ENCODE peak calls at places on chromosome 2, in four cellular contexts. One of them, this sample, is unnamed.

GRCh38 chr2:60820416-60821132 is 60.8 kb upstream of the REL start:
- DNase-seq in cardiac muscle cell: no peak
- DNase-seq in fibroblast of lung: no peak
- DNase-seq in fibroblast of the aortic adventitia: no peak
- DNase-seq in this sample: no peak

GRCh38 chr2:155965415-155966070 is 367.0 kb downstream of the NR4A2 start:
- DNase-seq in cardiac muscle cell: no peak
- DNase-seq in fibroblast of lung: no peak
- DNase-seq in fibroblast of the aortic adventitia: no peak
- DNase-seq in this sample: no peak

GRCh38 chr2:233758849-233759248 is 1.2 kb upstream of the UGT1A1 start:
- DNase-seq in cardiac muscle cell: peak
- DNase-seq in fibroblast of lung: no peak
- DNase-seq in fibroblast of the aortic adventitia: peak
- DNase-seq in this sample: no peak

GRCh38 chr2:26521054-26521912 is 43.4 kb upstream of the OTOF start:
- DNase-seq in cardiac muscle cell: peak
- DNase-seq in fibroblast of lung: no peak
- DNase-seq in fibroblast of the aortic adventitia: no peak
- DNase-seq in this sample: no peak

GRCh38 chr2:36697424-36698066 is 1.0 kb downstream of the VIT start:
- DNase-seq in cardiac muscle cell: no peak
- DNase-seq in fibroblast of lung: peak
- DNase-seq in fibroblast of the aortic adventitia: peak
- DNase-seq in this sample: no peak

GRCh38 chr2:202141319-202141947 is 68.4 kb downstream of the KIAA2012 start:
- DNase-seq in cardiac muscle cell: no peak
- DNase-seq in fibroblast of lung: no peak
- DNase-seq in fibroblast of the aortic adventitia: no peak
- DNase-seq in this sample: no peak

GRCh38 chr2:102967451-102967850 is 205.6 kb downstream of the TMEM182 start:
- DNase-seq in cardiac muscle cell: no peak
- DNase-seq in fibroblast of lung: no peak
- DNase-seq in fibroblast of the aortic adventitia: peak
- DNase-seq in this sample: no peak

GRCh38 chr2:229910832-229911412 is 10.9 kb downstream of the TRIP12 start:
- DNase-seq in cardiac muscle cell: no peak
- DNase-seq in fibroblast of lung: peak
- DNase-seq in fibroblast of the aortic adventitia: peak
- DNase-seq in this sample: no peak

GRCh38 chr2:217551229-217551909 is 451.4 kb downstream of the TNS1 start:
- DNase-seq in cardiac muscle cell: peak
- DNase-seq in fibroblast of lung: peak
- DNase-seq in fibroblast of the aortic adventitia: peak
- DNase-seq in this sample: no peak

GRCh38 chr2:173589604-173590277 is 235.1 kb downstream of the CDCA7 start:
- DNase-seq in cardiac muscle cell: no peak
- DNase-seq in fibroblast of lung: no peak
- DNase-seq in fibroblast of the aortic adventitia: no peak
- DNase-seq in this sample: no peak

GRCh38 chr2:121075006-121075545 is 209.9 kb downstream of the TFCP2L1 start:
- DNase-seq in cardiac muscle cell: peak
- DNase-seq in fibroblast of lung: peak
- DNase-seq in fibroblast of the aortic adventitia: peak
- DNase-seq in this sample: no peak

GRCh38 chr2:101931402-101931801 is 60.4 kb upstream of the IL1R2 start:
- DNase-seq in cardiac muscle cell: no peak
- DNase-seq in fibroblast of lung: no peak
- DNase-seq in fibroblast of the aortic adventitia: no peak
- DNase-seq in this sample: no peak

GRCh38 chr2:30165050-30165520 is 18.3 kb downstream of the YPEL5 start:
- DNase-seq in cardiac muscle cell: peak
- DNase-seq in fibroblast of lung: peak
- DNase-seq in fibroblast of the aortic adventitia: peak
- DNase-seq in this sample: peak

GRCh38 chr2:46954951-46955571 is 39.5 kb upstream of the MCFD2 start:
- DNase-seq in cardiac muscle cell: peak
- DNase-seq in fibroblast of lung: peak
- DNase-seq in fibroblast of the aortic adventitia: peak
- DNase-seq in this sample: no peak

GRCh38 chr2:98634406-98635092 is 26.2 kb downstream of the UNC50 start:
- DNase-seq in cardiac muscle cell: no peak
- DNase-seq in fibroblast of lung: peak
- DNase-seq in fibroblast of the aortic adventitia: no peak
- DNase-seq in this sample: no peak

GRCh38 chr2:224545884-224546644 is 39.1 kb downstream of the CUL3 start:
- DNase-seq in cardiac muscle cell: peak
- DNase-seq in fibroblast of lung: peak
- DNase-seq in fibroblast of the aortic adventitia: peak
- DNase-seq in this sample: no peak

GRCh38 chr2:218830526-218831306 is 887 bp downstream of the PRKAG3 start:
- DNase-seq in cardiac muscle cell: no peak
- DNase-seq in fibroblast of lung: no peak
- DNase-seq in fibroblast of the aortic adventitia: no peak
- DNase-seq in this sample: no peak

GRCh38 chr2:232137346-232137745 is 175.8 kb downstream of the DIS3L2 start:
- DNase-seq in cardiac muscle cell: no peak
- DNase-seq in fibroblast of lung: no peak
- DNase-seq in fibroblast of the aortic adventitia: no peak
- DNase-seq in this sample: no peak

GRCh38 chr2:239017491-239018098 is 169.7 kb downstream of the TWIST2 start:
- DNase-seq in cardiac muscle cell: no peak
- DNase-seq in fibroblast of lung: no peak
- DNase-seq in fibroblast of the aortic adventitia: no peak
- DNase-seq in this sample: no peak

GRCh38 chr2:129912066-129912820 is 67.2 kb upstream of the RAB6C start:
- DNase-seq in cardiac muscle cell: no peak
- DNase-seq in fibroblast of lung: no peak
- DNase-seq in fibroblast of the aortic adventitia: no peak
- DNase-seq in this sample: no peak

GRCh38 chr2:74548919-74549684 is 4.6 kb downstream of the LOXL3 start:
- DNase-seq in cardiac muscle cell: peak
- DNase-seq in fibroblast of lung: no peak
- DNase-seq in fibroblast of the aortic adventitia: no peak
- DNase-seq in this sample: peak

GRCh38 chr2:164243315-164243714 is 378.0 kb downstream of the GRB14 start:
- DNase-seq in cardiac muscle cell: no peak
- DNase-seq in fibroblast of lung: no peak
- DNase-seq in fibroblast of the aortic adventitia: no peak
- DNase-seq in this sample: no peak

GRCh38 chr2:13584020-13584419 is 867.3 kb downstream of the TRIB2 start:
- DNase-seq in cardiac muscle cell: no peak
- DNase-seq in fibroblast of lung: no peak
- DNase-seq in fibroblast of the aortic adventitia: no peak
- DNase-seq in this sample: no peak
- H3K4me3 ChIP-seq in cardiac muscle cell: no peak
- H3K4me3 ChIP-seq in fibroblast of lung: no peak
- H3K4me3 ChIP-seq in fibroblast of the aortic adventitia: no peak
- H3K4me3 ChIP-seq in this sample: no peak

DNA sequence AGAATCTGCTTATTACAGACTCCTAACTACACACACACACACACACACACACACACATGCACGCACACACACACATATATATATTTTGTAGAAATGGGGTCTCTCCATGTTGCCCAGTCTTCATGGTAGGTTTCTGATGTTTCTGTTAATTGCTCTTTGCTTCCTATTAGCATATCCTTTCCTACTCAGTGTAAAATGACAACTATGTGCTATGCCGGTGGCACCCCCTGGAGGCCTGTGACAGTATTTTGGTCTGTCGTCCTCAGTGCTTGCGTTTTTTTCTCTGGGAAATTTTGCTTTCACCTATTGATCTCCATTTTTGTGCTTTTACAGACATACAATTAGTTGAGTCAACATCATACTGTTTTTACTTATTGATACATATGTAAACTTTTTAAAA is 322.1 kb downstream of the LRRTM1 start:
- DNase-seq in cardiac muscle cell: no peak
- DNase-seq in fibroblast of lung: no peak
- DNase-seq in fibroblast of the aortic adventitia: no peak
- DNase-seq in this sample: no peak
- TF ChIP-seq CTCF in cardiac muscle cell: peak
- TF ChIP-seq CTCF in fibroblast of lung: no peak
- TF ChIP-seq CTCF in fibroblast of the aortic adventitia: no peak
- TF ChIP-seq CTCF in this sample: no peak

GRCh38 chr2:189328451-189329249 is 112.6 kb upstream of the WDR75 start:
- DNase-seq in cardiac muscle cell: peak
- DNase-seq in fibroblast of lung: no peak
- DNase-seq in fibroblast of the aortic adventitia: peak
- DNase-seq in this sample: no peak

GRCh38 chr2:189327879-189328351 is 113.4 kb upstream of the WDR75 start:
- DNase-seq in cardiac muscle cell: peak
- DNase-seq in fibroblast of lung: no peak
- DNase-seq in fibroblast of the aortic adventitia: peak
- DNase-seq in this sample: no peak
- H3K4me3 ChIP-seq in cardiac muscle cell: no peak
- H3K4me3 ChIP-seq in fibroblast of lung: no peak
- H3K4me3 ChIP-seq in fibroblast of the aortic adventitia: no peak
- H3K4me3 ChIP-seq in this sample: no peak

DNA sequence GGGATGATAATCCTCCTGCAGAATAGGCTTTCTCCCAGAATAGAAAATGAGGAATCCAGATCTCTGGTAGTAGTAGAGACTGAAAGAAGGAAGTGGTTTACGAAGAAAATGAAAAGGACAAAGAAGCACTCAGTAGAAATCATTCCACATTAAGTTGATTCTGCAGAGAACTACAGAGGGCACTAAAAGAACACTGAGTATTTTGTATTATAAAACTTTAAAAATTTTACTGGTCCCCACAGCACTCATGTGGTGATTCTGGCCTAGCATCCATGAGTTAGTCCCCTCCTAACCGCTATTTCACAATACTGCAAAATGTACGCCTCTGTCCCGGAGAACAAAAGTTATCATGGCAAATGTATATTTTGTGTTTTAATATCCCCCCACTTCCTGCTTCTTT is 42.9 kb upstream of the SLC35F5 start:
- DNase-seq in cardiac muscle cell: no peak
- DNase-seq in fibroblast of lung: peak
- DNase-seq in fibroblast of the aortic adventitia: peak
- DNase-seq in this sample: no peak
- TF ChIP-seq CTCF in cardiac muscle cell: peak
- TF ChIP-seq CTCF in fibroblast of lung: no peak
- TF ChIP-seq CTCF in fibroblast of the aortic adventitia: peak
- TF ChIP-seq CTCF in this sample: no peak

GRCh38 chr2:58976374-58977055 is 735.4 kb upstream of the FANCL start:
- DNase-seq in cardiac muscle cell: no peak
- DNase-seq in fibroblast of lung: no peak
- DNase-seq in fibroblast of the aortic adventitia: no peak
- DNase-seq in this sample: no peak
- H3K4me3 ChIP-seq in cardiac muscle cell: no peak
- H3K4me3 ChIP-seq in fibroblast of lung: no peak
- H3K4me3 ChIP-seq in fibroblast of the aortic adventitia: no peak
- H3K4me3 ChIP-seq in this sample: no peak

This sample was measured in upper lobe of left lung.